ENCODE peak calls at places on chromosomes 2 and 18, in eight cellular contexts. T is ovary, V is body of pancreas, W is cardiac fibroblast, O is NB4, Q is astrocyte of the spinal cord, C is epithelial cell of esophagus, B is mammary epithelial cell. K is an unnamed sample.

GRCh38 chr2:10968176-10968575 is 56.4 kb downstream of the KCNF1 start:
- DNase-seq in T (no peak), V (no peak), W (no peak), O (no peak), Q (no peak), C (no peak), B (no peak), K (no peak)

GRCh38 chr2:10514743-10515142 is 66.6 kb upstream of the ODC1 start:
- DNase-seq in T (no peak), V (no peak), W (peak), O (peak), Q (peak), C (peak), B (peak), K (peak)

GRCh38 chr18:29003194-29003593 is 826.3 kb upstream of the CDH2 start:
- DNase-seq in T (no peak), V (no peak), W (no peak), O (peak), Q (no peak), C (peak), B (no peak), K (no peak)

GRCh38 chr2:74502720-74503505 is 3.5 kb upstream of the LBX2 start:
- DNase-seq in T (peak), V (peak), W (peak), O (peak), Q (peak), C (peak), B (peak), K (peak)

GRCh38 chr2:100417745-100418090 is 250 bp upstream of the CHST10 start:
- DNase-seq in T (no peak), V (no peak), W (peak), O (no peak), Q (peak), C (no peak), B (no peak), K (no peak)

GRCh38 chr18:9103488-9103887 is 989 bp downstream of the NDUFV2 start:
- DNase-seq in T (no peak), V (no peak), W (peak), O (peak), Q (peak), C (no peak), B (peak), K (no peak)

GRCh38 chr2:164112105-164112504 is 376.3 kb upstream of the FIGN start:
- DNase-seq in T (no peak), V (no peak), W (no peak), O (no peak), Q (no peak), C (no peak), B (no peak), K (no peak)

GRCh38 chr2:53715568-53715967 is 52.0 kb upstream of the CHAC2 start:
- DNase-seq in T (no peak), V (no peak), W (peak), O (peak), Q (peak), C (peak), B (no peak), K (peak)

GRCh38 chr2:43165378-43166025 is 60.9 kb downstream of the ZFP36L2 start:
- DNase-seq in T (no peak), V (no peak), W (no peak), O (no peak), Q (no peak), C (no peak), B (no peak), K (no peak)

GRCh38 chr18:23837591-23837990 is 148.3 kb downstream of the LAMA3 start:
- DNase-seq in T (no peak), V (no peak), W (peak), O (peak), Q (peak), C (peak), B (peak), K (peak)

GRCh38 chr18:48021273-48021914 is 90.9 kb upstream of the SMAD2 start:
- DNase-seq in T (no peak), V (no peak), W (no peak), O (no peak), Q (no peak), C (no peak), B (no peak), K (no peak)

GRCh38 chr2:119068154-119068725 is 90.3 kb downstream of the C1QL2 start:
- DNase-seq in T (no peak), V (no peak), W (no peak), O (no peak), Q (no peak), C (no peak), B (no peak), K (no peak)

GRCh38 chr2:101790856-101791255 is 93.3 kb downstream of the MAP4K4 start:
- DNase-seq in T (no peak), V (no peak), W (peak), O (no peak), Q (peak), C (no peak), B (no peak), K (peak)

GRCh38 chr2:45218931-45219339 is 209.7 kb upstream of the SIX2 start:
- DNase-seq in T (no peak), V (no peak), W (no peak), O (no peak), Q (no peak), C (peak), B (peak), K (no peak)

GRCh38 chr2:100675373-100675772 is 112.6 kb downstream of the PDCL3 start:
- DNase-seq in T (no peak), V (no peak), W (no peak), O (no peak), Q (no peak), C (no peak), B (no peak), K (no peak)

GRCh38 chr2:227509086-227509485 is 37.1 kb downstream of the AGFG1 start:
- DNase-seq in T (no peak), V (no peak), W (no peak), O (no peak), Q (no peak), C (no peak), B (no peak), K (no peak)

GRCh38 chr2:189287982-189288494 is 108.5 kb upstream of the COL5A2 start:
- DNase-seq in T (no peak), V (no peak), W (peak), O (peak), Q (peak), C (peak), B (peak), K (peak)

GRCh38 chr2:168165418-168165817 is 82.0 kb downstream of the STK39 start:
- DNase-seq in T (no peak), V (no peak), W (peak), O (peak), Q (peak), C (no peak), B (no peak), K (peak)

GRCh38 chr2:98551316-98551715 is 57.0 kb downstream of the COA5 start:
- DNase-seq in T (no peak), V (no peak), W (no peak), O (no peak), Q (no peak), C (no peak), B (no peak), K (no peak)

DNA sequence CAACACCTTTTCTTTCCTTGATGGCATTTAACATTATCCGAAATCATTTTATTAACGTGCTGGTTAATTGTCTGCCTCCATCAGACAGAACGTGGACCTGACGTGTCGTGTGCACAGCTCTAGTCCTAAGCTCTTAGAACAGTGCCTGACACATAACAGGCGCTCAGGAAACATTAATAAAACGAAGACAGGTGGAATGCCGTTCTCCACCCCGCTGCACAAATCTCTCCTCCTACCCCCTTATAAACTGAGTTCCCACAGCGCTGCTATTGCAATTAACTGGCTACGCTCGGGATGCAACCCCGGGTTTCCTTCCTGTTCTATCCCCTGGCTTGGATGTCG is 515 bp downstream of the FARSB start:
- DNase-seq in T (no peak), V (peak), W (no peak), O (peak), Q (peak), C (peak), B (no peak), K (peak)
- H3K4me3 ChIP-seq in T (peak), V (peak), W (peak), O (peak), Q (peak), C (peak), B (peak), K (peak)

GRCh38 chr2:67733517-67733916 is 329.3 kb downstream of the C1D start:
- DNase-seq in T (no peak), V (peak), W (peak), O (peak), Q (peak), C (peak), B (peak), K (peak)
- TF ChIP-seq CTCF in T (no peak), V (peak), W (peak), O (peak), Q (peak), C (peak), B (peak), K (peak)

DNA sequence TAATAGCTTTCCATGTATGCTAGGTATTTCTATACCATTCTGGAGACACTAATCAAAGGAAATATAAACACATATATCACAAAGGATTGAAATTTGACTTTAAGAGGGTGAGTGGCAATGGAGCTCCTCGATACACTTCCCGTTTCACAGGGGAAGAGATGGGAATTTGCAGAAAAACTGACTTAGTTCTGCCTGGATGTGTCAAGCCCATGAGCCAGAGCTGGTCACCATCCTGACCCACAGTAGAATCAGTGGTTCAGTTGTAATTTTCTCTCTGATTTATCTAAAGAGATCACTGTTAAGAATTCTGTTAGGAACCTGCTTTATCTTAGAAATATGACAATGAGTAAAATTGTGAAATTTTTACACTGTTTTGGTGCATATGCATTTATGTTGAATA is 34.2 kb downstream of the PLCL1 start:
- DNase-seq in T (no peak), V (no peak), W (no peak), O (no peak), Q (no peak), C (no peak), B (no peak), K (no peak)
- H3K4me3 ChIP-seq in T (no peak), V (no peak), W (peak), O (no peak), Q (no peak), C (no peak), B (no peak), K (no peak)

DNA sequence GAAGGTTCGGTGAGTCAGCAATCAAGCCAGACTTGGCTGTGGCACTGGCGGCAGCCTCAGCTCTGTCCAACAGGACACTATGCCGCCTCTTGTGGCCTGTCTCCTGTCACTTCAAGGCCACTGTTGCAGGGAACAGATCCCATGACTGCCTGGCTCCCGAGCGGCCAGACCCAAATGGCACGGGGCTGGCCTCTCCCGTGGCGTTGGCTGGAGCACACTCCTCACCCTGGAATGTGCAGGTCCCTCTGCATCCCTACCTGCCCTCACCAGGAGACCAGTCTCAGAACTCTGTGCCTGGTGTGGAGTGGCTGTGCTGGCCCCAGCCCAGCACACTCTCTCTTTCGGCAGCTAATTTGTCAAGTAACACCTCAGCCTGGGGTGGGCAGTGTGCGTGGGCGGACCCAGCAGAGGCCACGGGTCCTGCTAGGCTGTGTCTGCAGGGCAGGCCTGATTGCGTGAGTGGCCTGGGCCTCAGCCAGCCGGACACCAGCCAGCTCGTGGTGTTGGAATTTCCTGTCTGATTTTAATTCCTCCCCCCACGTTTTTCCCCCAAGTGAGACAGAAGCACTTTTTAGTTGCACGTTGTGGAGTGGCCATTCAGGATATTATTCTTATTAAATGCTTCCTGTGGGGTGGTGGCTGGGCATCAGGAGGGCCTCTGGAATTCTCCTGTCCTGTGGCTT is 179.3 kb downstream of the GLI2 start:
- DNase-seq in T (peak), V (peak), W (peak), O (no peak), Q (peak), C (peak), B (peak), K (peak)
- TF ChIP-seq CTCF in T (no peak), V (no peak), W (no peak), O (no peak), Q (no peak), C (no peak), B (no peak), K (no peak)

GRCh38 chr2:149613712-149614111 is 26.1 kb upstream of the MMADHC start:
- DNase-seq in T (no peak), V (no peak), W (no peak), O (no peak), Q (peak), C (no peak), B (no peak), K (peak)

GRCh38 chr2:149617476-149617875 is 29.9 kb upstream of the MMADHC start:
- DNase-seq in T (no peak), V (no peak), W (peak), O (no peak), Q (peak), C (peak), B (peak), K (peak)

GRCh38 chr2:149611100-149611820 is 23.7 kb upstream of the MMADHC start:
- DNase-seq in T (no peak), V (peak), W (peak), O (no peak), Q (no peak), C (peak), B (peak), K (no peak)

GRCh38 chr2:149617057-149617456 is 29.5 kb upstream of the MMADHC start:
- DNase-seq in T (no peak), V (no peak), W (peak), O (no peak), Q (peak), C (no peak), B (no peak), K (no peak)

GRCh38 chr2:149612122-149612521 is 24.5 kb upstream of the MMADHC start:
- DNase-seq in T (no peak), V (peak), W (peak), O (no peak), Q (peak), C (peak), B (no peak), K (no peak)
- H3K4me3 ChIP-seq in T (no peak), V (no peak), W (no peak), O (no peak), Q (no peak), C (no peak), B (no peak), K (no peak)

GRCh38 chr2:64865831-64866146 is 123.4 kb upstream of the SLC1A4 start:
- DNase-seq in T (no peak), V (no peak), W (no peak), O (peak), Q (no peak), C (no peak), B (no peak), K (no peak)
- TF ChIP-seq CTCF in T (no peak), V (no peak), W (no peak), O (no peak), Q (no peak), C (no peak), B (no peak), K (no peak)

GRCh38 chr2:134504586-134505336 is 214.0 kb downstream of the TMEM163 start:
- DNase-seq in T (no peak), V (peak), W (no peak), O (no peak), Q (no peak), C (peak), B (peak), K (no peak)

GRCh38 chr2:134501476-134502089 is 217.2 kb downstream of the TMEM163 start:
- DNase-seq in T (no peak), V (no peak), W (no peak), O (no peak), Q (no peak), C (no peak), B (no peak), K (no peak)

GRCh38 chr2:134500211-134500935 is 218.4 kb downstream of the TMEM163 start:
- DNase-seq in T (no peak), V (no peak), W (peak), O (no peak), Q (no peak), C (no peak), B (no peak), K (no peak)

GRCh38 chr2:134499307-134499706 is 219.5 kb downstream of the TMEM163 start:
- DNase-seq in T (no peak), V (no peak), W (no peak), O (no peak), Q (no peak), C (no peak), B (no peak), K (no peak)

DNA sequence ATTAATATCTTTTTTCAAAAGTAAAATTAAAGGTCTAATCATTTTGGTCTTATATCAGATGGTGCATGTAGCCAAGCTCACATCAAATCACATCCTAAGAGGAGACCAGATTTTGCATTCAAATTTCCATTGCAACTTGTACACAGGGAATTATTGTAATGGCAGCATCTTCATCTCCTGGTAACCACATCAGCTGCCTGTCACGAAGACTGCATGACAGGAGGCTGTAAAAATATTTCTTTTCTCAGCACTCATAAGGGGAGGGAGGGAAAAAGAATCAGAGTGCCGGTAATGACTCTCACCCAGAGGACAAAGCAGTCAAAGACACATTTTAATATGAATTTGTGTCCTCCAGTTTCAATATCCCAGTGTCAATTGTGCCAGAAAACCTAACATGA is 216.7 kb downstream of the TMEM163 start:
- DNase-seq in T (no peak), V (no peak), W (no peak), O (no peak), Q (no peak), C (no peak), B (no peak), K (no peak)
- H3K4me3 ChIP-seq in T (no peak), V (no peak), W (no peak), O (no peak), Q (no peak), C (no peak), B (no peak), K (no peak)

GRCh38 chr2:22126978-22127377 is 1003.2 kb downstream of the TDRD15 start:
- DNase-seq in T (no peak), V (no peak), W (no peak), O (no peak), Q (no peak), C (no peak), B (no peak), K (no peak)

GRCh38 chr2:22124003-22124402 is 1000.2 kb downstream of the TDRD15 start:
- DNase-seq in T (no peak), V (no peak), W (no peak), O (peak), Q (no peak), C (no peak), B (no peak), K (no peak)
- TF ChIP-seq CTCF in T (no peak), V (no peak), W (no peak), O (peak), Q (no peak), C (no peak), B (no peak), K (no peak)

GRCh38 chr2:237495521-237496117 is 8.6 kb downstream of the MLPH start:
- DNase-seq in T (no peak), V (no peak), W (no peak), O (no peak), Q (no peak), C (no peak), B (no peak), K (no peak)
- H3K4me3 ChIP-seq in T (no peak), V (no peak), W (no peak), O (no peak), Q (no peak), C (no peak), B (no peak), K (no peak)

DNA sequence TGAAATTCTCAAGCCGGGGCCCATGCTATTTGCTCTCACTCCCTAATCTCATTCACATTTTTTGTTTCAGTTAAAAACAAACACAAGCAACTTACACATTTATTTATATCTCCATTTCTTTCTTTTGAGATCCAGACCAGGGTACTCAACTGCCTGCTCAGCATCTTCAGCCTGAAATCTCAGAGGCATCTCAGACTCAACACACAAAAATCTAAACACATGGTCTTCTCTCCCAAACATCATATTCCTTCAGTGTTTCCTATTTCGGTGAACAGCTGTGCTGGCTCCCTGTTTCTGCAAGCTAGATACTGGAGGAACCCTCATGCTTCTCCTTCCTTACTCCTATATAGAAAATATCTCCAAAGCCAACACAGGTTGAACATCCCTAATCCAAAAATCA is 11.3 kb upstream of the RTTN start:
- DNase-seq in T (no peak), V (no peak), W (no peak), O (no peak), Q (no peak), C (no peak), B (no peak), K (no peak)
- TF ChIP-seq CTCF in T (no peak), V (no peak), W (no peak), O (no peak), Q (no peak), C (no peak), B (no peak), K (no peak)